ENCODE peak calls at places on chromosomes 7 and 10, in eight cellular contexts. Z is AG10803; F is AG09309; Y is DMS79 treated with DMSO at 0.1 percent for 48 hours; P is stimulated activated CD4-positive, alpha-beta T cell treated with anti-CD3 and anti-CD28 coated beads, Interleukin-1b, Interleukin-23, amount 100 ng/mL, for 1 hour; R is NCI-H1092; W is Karpas-422; U is HEK293T. I is an unnamed sample.

GRCh38 chr10:3548702-3549101 is 236.3 kb downstream of the KLF6 start:
- DNase-seq in Y (no peak), P (no peak), R (no peak), W (no peak), U (no peak), F (no peak), Z (no peak), I (no peak)

GRCh38 chr7:32364581-32364980 is 125.6 kb downstream of the LSM5 start:
- DNase-seq in P (no peak), Y (no peak), Z (no peak), W (no peak), R (no peak), F (no peak), U (no peak), I (no peak)

GRCh38 chr7:107660381-107661080 is at the start of gene SLC26A4:
- DNase-seq in W (peak), P (no peak), F (no peak), Y (no peak), Z (no peak), R (no peak), U (no peak), I (peak)

GRCh38 chr7:88105231-88105630 is 114.6 kb downstream of the SRI start:
- DNase-seq in Z (no peak), F (no peak), U (no peak), P (no peak), R (no peak), W (no peak), Y (no peak), I (no peak)

GRCh38 chr10:4066581-4067403 is 281.8 kb upstream of the KLF6 start:
- DNase-seq in Z (no peak), F (no peak), Y (no peak), W (no peak), P (no peak), R (no peak), U (no peak), I (peak)

GRCh38 chr10:34628174-34628802 is 186.8 kb downstream of the PARD3 start:
- DNase-seq in P (no peak), Y (no peak), R (no peak), F (no peak), Z (no peak), U (peak), W (no peak), I (no peak)

GRCh38 chr10:103265712-103266329 is 11.1 kb upstream of the INA start:
- DNase-seq in R (no peak), Z (peak), W (peak), F (no peak), Y (no peak), P (no peak), U (peak), I (peak)

GRCh38 chr10:75495434-75496190 is 64.2 kb downstream of the LRMDA start:
- DNase-seq in P (no peak), U (no peak), Y (no peak), R (no peak), W (no peak), Z (no peak), F (no peak), I (no peak)

GRCh38 chr7:17939670-17940301 is 508 bp downstream of the SNX13 start:
- DNase-seq in W (peak), R (peak), Z (peak), Y (peak), P (no peak), U (peak), F (no peak), I (peak)

GRCh38 chr7:157818701-157819516 is 482.1 kb downstream of the DNAJB6 start:
- DNase-seq in U (no peak), W (no peak), R (no peak), F (no peak), Y (no peak), P (no peak), Z (no peak), I (no peak)

GRCh38 chr10:126950401-126951105 is 45.3 kb downstream of the DOCK1 start:
- DNase-seq in U (no peak), R (no peak), W (no peak), F (no peak), P (no peak), Z (no peak), Y (no peak), I (no peak)

GRCh38 chr7:3589756-3590155 is 288.7 kb downstream of the SDK1 start:
- DNase-seq in P (no peak), R (no peak), Z (no peak), Y (no peak), W (no peak), F (no peak), U (no peak), I (no peak)

GRCh38 chr10:62959553-62959952 is 143.4 kb upstream of the EGR2 start:
- DNase-seq in Y (no peak), W (no peak), Z (peak), F (no peak), P (no peak), U (no peak), R (no peak), I (no peak)

GRCh38 chr10:19918800-19919199 is 102.6 kb downstream of the PLXDC2 start:
- DNase-seq in U (no peak), Z (peak), F (no peak), P (no peak), W (no peak), Y (no peak), R (no peak), I (no peak)

GRCh38 chr7:146961617-146962016 is 845.0 kb downstream of the CNTNAP2 start:
- DNase-seq in Y (no peak), R (no peak), P (no peak), F (peak), W (no peak), U (peak), Z (peak), I (no peak)

GRCh38 chr7:113456533-113456932 is 338.2 kb upstream of the SMIM30 start:
- DNase-seq in Z (no peak), W (no peak), U (no peak), Y (no peak), F (no peak), R (no peak), P (no peak), I (no peak)

GRCh38 chr7:30932562-30932961 is 20.9 kb downstream of the AQP1 start:
- DNase-seq in U (no peak), Z (no peak), F (no peak), Y (no peak), P (no peak), R (no peak), W (no peak), I (no peak)

GRCh38 chr10:24969732-24970330 is 17.4 kb upstream of the PRTFDC1 start:
- DNase-seq in R (no peak), W (no peak), Z (peak), F (peak), U (no peak), Y (no peak), P (no peak), I (no peak)

GRCh38 chr10:17022399-17022798 is 107.2 kb downstream of the CUBN start:
- DNase-seq in P (no peak), R (peak), W (no peak), F (no peak), Z (no peak), Y (no peak), U (no peak), I (no peak)

GRCh38 chr7:104848386-104848990 is 165.5 kb upstream of the KMT2E start:
- DNase-seq in R (peak), W (peak), Y (peak), U (peak), F (no peak), Z (peak), P (no peak), I (peak)

GRCh38 chr10:14612873-14613569 is 161.7 kb downstream of the FAM107B start:
- DNase-seq in Y (no peak), W (no peak), F (no peak), R (no peak), U (no peak), Z (no peak), P (no peak), I (no peak)

GRCh38 chr7:78055160-78055559 is 256.6 kb downstream of the PHTF2 start:
- DNase-seq in P (no peak), F (no peak), Z (no peak), Y (no peak), R (no peak), W (no peak), U (no peak), I (no peak)

GRCh38 chr10:100908378-100908777 is 4.4 kb upstream of the SLF2 start:
- DNase-seq in U (no peak), R (no peak), Z (no peak), W (no peak), Y (no peak), F (no peak), P (no peak), I (no peak)